ENCODE peak calls at places on chromosomes 16 and 17, in eight cellular contexts. P, C, J, N, D, W, I and E are unnamed samples.

GRCh38 chr17:49894761-49895160 is 46.9 kb upstream of the TAC4 start:
- DNase-seq in P (no peak), C (no peak), J (no peak), N (no peak), D (no peak), W (no peak), I (no peak), E (no peak)

GRCh38 chr17:57988301-57989010 is 402 bp upstream of the VEZF1 start:
- DNase-seq in P (peak), C (no peak), J (peak), N (peak), D (peak), W (peak), I (peak), E (peak)

GRCh38 chr17:18916816-18917496 is 35.0 kb upstream of the SLC5A10 start:
- DNase-seq in P (no peak), C (no peak), J (no peak), N (peak), D (no peak), W (peak), I (no peak), E (no peak)

GRCh38 chr16:1108299-1109252 is 12.5 kb upstream of the C1QTNF8 start:
- DNase-seq in P (no peak), C (no peak), J (no peak), N (no peak), D (no peak), W (peak), I (peak), E (no peak)

GRCh38 chr16:17435324-17435723 is 35.4 kb downstream of the XYLT1 start:
- DNase-seq in P (no peak), C (no peak), J (no peak), N (no peak), D (no peak), W (no peak), I (no peak), E (no peak)

GRCh38 chr16:21026846-21027245 is 123.8 kb downstream of the DNAH3 start:
- DNase-seq in P (no peak), C (no peak), J (no peak), N (no peak), D (no peak), W (no peak), I (no peak), E (no peak)

GRCh38 chr16:8649829-8650554 is 24.4 kb upstream of the ABAT start:
- DNase-seq in P (no peak), C (no peak), J (no peak), N (no peak), D (no peak), W (no peak), I (no peak), E (no peak)

GRCh38 chr17:77707546-77707945 is 251.0 kb upstream of the TNRC6C start:
- DNase-seq in P (no peak), C (no peak), J (no peak), N (no peak), D (no peak), W (no peak), I (no peak), E (no peak)

GRCh38 chr17:44829558-44830358 is at the start of gene GJC1:
- DNase-seq in P (peak), C (no peak), J (peak), N (peak), D (no peak), W (peak), I (peak), E (peak)

GRCh38 chr16:17270683-17271109 is 200.1 kb downstream of the XYLT1 start:
- DNase-seq in P (no peak), C (no peak), J (no peak), N (no peak), D (no peak), W (no peak), I (no peak), E (no peak)

GRCh38 chr17:4527552-4527951 is 27.6 kb downstream of the MYBBP1A start:
- DNase-seq in P (no peak), C (no peak), J (no peak), N (no peak), D (no peak), W (no peak), I (no peak), E (no peak)

GRCh38 chr17:80811181-80812105 is 180.2 kb upstream of the CHMP6 start:
- DNase-seq in P (no peak), C (no peak), J (peak), N (no peak), D (no peak), W (no peak), I (peak), E (peak)

GRCh38 chr16:80938035-80938927 is 68.4 kb downstream of the CMC2 start:
- DNase-seq in P (peak), C (no peak), J (no peak), N (peak), D (no peak), W (peak), I (peak), E (peak)

GRCh38 chr16:75710344-75710743 is 9.1 kb upstream of the DUXB start:
- DNase-seq in P (peak), C (no peak), J (no peak), N (no peak), D (no peak), W (no peak), I (no peak), E (no peak)

GRCh38 chr16:31177136-31177535 is 2.8 kb upstream of the FUS start:
- DNase-seq in P (peak), C (peak), J (peak), N (peak), D (peak), W (peak), I (no peak), E (no peak)

GRCh38 chr16:11795887-11796226 is 1.2 kb downstream of the ZC3H7A start:
- DNase-seq in P (no peak), C (no peak), J (no peak), N (no peak), D (no peak), W (no peak), I (no peak), E (no peak)

GRCh38 chr16:83901101-83901500 is 2.2 kb downstream of the MLYCD start:
- DNase-seq in P (no peak), C (no peak), J (no peak), N (peak), D (no peak), W (peak), I (no peak), E (no peak)

GRCh38 chr16:27725271-27726010 is 175.5 kb downstream of the KATNIP start:
- DNase-seq in P (no peak), C (no peak), J (no peak), N (no peak), D (no peak), W (no peak), I (no peak), E (no peak)

GRCh38 chr16:67645397-67646121 is 615 bp downstream of the CARMIL2 start:
- DNase-seq in P (no peak), C (no peak), J (no peak), N (no peak), D (no peak), W (no peak), I (no peak), E (no peak)

GRCh38 chr17:74530751-74531150 is 524 bp downstream of the CD300LB start:
- DNase-seq in P (no peak), C (no peak), J (no peak), N (no peak), D (peak), W (no peak), I (peak), E (no peak)

GRCh38 chr16:84141143-84141670 is 3.8 kb downstream of the HSDL1 start:
- DNase-seq in P (no peak), C (no peak), J (peak), N (no peak), D (no peak), W (no peak), I (no peak), E (peak)

GRCh38 chr16:69500496-69500895 is 65.3 kb upstream of the NFAT5 start:
- DNase-seq in P (no peak), C (no peak), J (no peak), N (no peak), D (no peak), W (no peak), I (no peak), E (no peak)

GRCh38 chr17:45405250-45406086 is 27.2 kb downstream of the ARHGAP27 start:
- DNase-seq in P (no peak), C (no peak), J (no peak), N (peak), D (no peak), W (peak), I (no peak), E (no peak)

GRCh38 chr16:29807426-29808218 is 1.3 kb downstream of the MAZ start:
- DNase-seq in P (peak), C (peak), J (peak), N (peak), D (peak), W (peak), I (peak), E (peak)

GRCh38 chr16:74726736-74727135 is 26.1 kb upstream of the MLKL start:
- DNase-seq in P (no peak), C (no peak), J (peak), N (peak), D (no peak), W (no peak), I (no peak), E (peak)

GRCh38 chr16:78252757-78253156 is 153.3 kb downstream of the WWOX start:
- DNase-seq in P (no peak), C (no peak), J (no peak), N (no peak), D (no peak), W (no peak), I (no peak), E (no peak)

GRCh38 chr16:74991593-74992403 is 6.9 kb upstream of the WDR59 start:
- DNase-seq in P (peak), C (no peak), J (no peak), N (no peak), D (no peak), W (no peak), I (no peak), E (peak)

GRCh38 chr16:87278191-87279093 is 38.8 kb downstream of the C16orf95 start:
- DNase-seq in P (peak), C (no peak), J (peak), N (peak), D (peak), W (peak), I (peak), E (peak)